ENCODE peak calls at places on chromosomes 11 and 22, in six cellular contexts. One of them, this sample, is unnamed.

GRCh38 chr11:101091781-101092180 is 37.8 kb downstream of the PGR start:
- DNase-seq in adipocyte: no peak
- DNase-seq in GM12865: no peak
- DNase-seq in CD8-positive, alpha-beta memory T cell: no peak
- DNase-seq in pancreas: no peak
- DNase-seq in choroid plexus epithelial cell: no peak
- DNase-seq in this sample: no peak

GRCh38 chr11:78535920-78536319 is 38.7 kb downstream of the NARS2 start:
- DNase-seq in choroid plexus epithelial cell: peak
- DNase-seq in CD8-positive, alpha-beta memory T cell: no peak
- DNase-seq in adipocyte: no peak
- DNase-seq in pancreas: no peak
- DNase-seq in GM12865: no peak
- DNase-seq in this sample: no peak

GRCh38 chr22:33918676-33919590 is 1.3 kb downstream of the LARGE1 start:
- DNase-seq in GM12865: no peak
- DNase-seq in choroid plexus epithelial cell: peak
- DNase-seq in CD8-positive, alpha-beta memory T cell: no peak
- DNase-seq in adipocyte: peak
- DNase-seq in pancreas: no peak
- DNase-seq in this sample: no peak

GRCh38 chr11:45366196-45366595 is 80.1 kb upstream of the SYT13 start:
- DNase-seq in pancreas: no peak
- DNase-seq in GM12865: no peak
- DNase-seq in adipocyte: no peak
- DNase-seq in choroid plexus epithelial cell: no peak
- DNase-seq in CD8-positive, alpha-beta memory T cell: no peak
- DNase-seq in this sample: no peak

GRCh38 chr11:111422494-111423249 is 43.6 kb upstream of the POU2AF1 start:
- DNase-seq in CD8-positive, alpha-beta memory T cell: no peak
- DNase-seq in GM12865: peak
- DNase-seq in choroid plexus epithelial cell: peak
- DNase-seq in pancreas: peak
- DNase-seq in adipocyte: peak
- DNase-seq in this sample: no peak

GRCh38 chr11:17540807-17541206 is 3.4 kb downstream of the USH1C start:
- DNase-seq in GM12865: no peak
- DNase-seq in choroid plexus epithelial cell: no peak
- DNase-seq in adipocyte: no peak
- DNase-seq in CD8-positive, alpha-beta memory T cell: no peak
- DNase-seq in pancreas: no peak
- DNase-seq in this sample: no peak

GRCh38 chr22:42073568-42074152 is 388 bp upstream of the PHETA2 start:
- DNase-seq in choroid plexus epithelial cell: no peak
- DNase-seq in CD8-positive, alpha-beta memory T cell: no peak
- DNase-seq in adipocyte: no peak
- DNase-seq in pancreas: no peak
- DNase-seq in GM12865: no peak
- DNase-seq in this sample: no peak

GRCh38 chr11:30758012-30758411 is 171.9 kb upstream of the MPPED2 start:
- DNase-seq in pancreas: no peak
- DNase-seq in GM12865: no peak
- DNase-seq in adipocyte: no peak
- DNase-seq in CD8-positive, alpha-beta memory T cell: no peak
- DNase-seq in choroid plexus epithelial cell: no peak
- DNase-seq in this sample: no peak

GRCh38 chr11:57792060-57792541 is 30.5 kb downstream of the CTNND1 start:
- DNase-seq in choroid plexus epithelial cell: peak
- DNase-seq in adipocyte: no peak
- DNase-seq in GM12865: peak
- DNase-seq in pancreas: no peak
- DNase-seq in CD8-positive, alpha-beta memory T cell: peak
- DNase-seq in this sample: peak

GRCh38 chr11:76776472-76776871 is 6.7 kb upstream of the TSKU start:
- DNase-seq in CD8-positive, alpha-beta memory T cell: no peak
- DNase-seq in choroid plexus epithelial cell: no peak
- DNase-seq in GM12865: no peak
- DNase-seq in adipocyte: no peak
- DNase-seq in pancreas: no peak
- DNase-seq in this sample: no peak
- H3K4me3 ChIP-seq in CD8-positive, alpha-beta memory T cell: no peak
- H3K4me3 ChIP-seq in choroid plexus epithelial cell: no peak
- H3K4me3 ChIP-seq in GM12865: no peak
- H3K4me3 ChIP-seq in adipocyte: no peak
- H3K4me3 ChIP-seq in pancreas: no peak
- H3K4me3 ChIP-seq in this sample: no peak

GRCh38 chr22:35229865-35230264 is 27.4 kb upstream of the HMGXB4 start:
- DNase-seq in choroid plexus epithelial cell: no peak
- DNase-seq in GM12865: peak
- DNase-seq in pancreas: no peak
- DNase-seq in CD8-positive, alpha-beta memory T cell: no peak
- DNase-seq in adipocyte: no peak
- DNase-seq in this sample: no peak
- H3K4me3 ChIP-seq in choroid plexus epithelial cell: no peak
- H3K4me3 ChIP-seq in GM12865: peak
- H3K4me3 ChIP-seq in pancreas: no peak
- H3K4me3 ChIP-seq in CD8-positive, alpha-beta memory T cell: no peak
- H3K4me3 ChIP-seq in adipocyte: no peak
- H3K4me3 ChIP-seq in this sample: no peak

DNA sequence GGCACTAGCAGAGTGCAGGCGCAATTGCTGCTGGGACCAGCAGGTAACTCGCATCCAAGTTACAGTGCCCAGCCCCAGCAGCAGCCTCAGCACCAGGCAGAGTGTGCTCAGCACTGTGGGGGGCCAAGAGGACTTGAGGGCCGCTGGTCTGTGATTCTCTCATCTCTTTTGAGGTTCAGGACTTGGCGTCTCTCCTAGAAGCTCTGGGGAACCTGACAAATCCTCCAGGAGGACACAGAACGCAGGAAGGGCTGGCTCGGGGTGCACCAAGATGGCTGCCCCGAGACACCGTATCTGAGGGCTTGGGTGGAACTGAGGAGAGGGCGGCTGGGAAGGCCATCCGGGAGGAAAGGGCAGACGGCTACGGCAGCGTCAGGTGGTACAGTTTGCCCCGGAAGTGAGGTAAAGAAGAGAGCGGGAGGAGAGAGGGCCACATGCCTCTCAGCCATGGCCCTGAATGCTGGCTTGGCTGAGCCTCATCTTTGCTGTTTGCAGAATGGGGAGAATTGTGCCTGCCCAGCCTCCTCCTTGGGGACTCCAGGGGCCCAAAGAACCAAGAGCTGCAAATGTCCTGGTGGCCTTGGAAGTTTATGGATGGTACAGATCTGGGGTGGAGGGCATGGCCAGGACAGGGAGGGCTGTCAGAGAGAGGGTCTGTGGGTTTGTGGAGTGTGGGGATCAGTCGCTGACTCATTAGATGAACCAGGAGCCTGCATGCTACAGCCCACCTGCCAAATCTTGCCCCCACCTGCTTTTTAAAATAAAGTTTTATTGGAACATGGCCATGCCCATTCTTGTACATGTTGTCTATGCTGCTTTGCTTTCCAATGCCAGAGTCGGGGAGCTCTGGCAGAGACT is 78.0 kb downstream of the MYEOV start:
- DNase-seq in choroid plexus epithelial cell: no peak
- DNase-seq in CD8-positive, alpha-beta memory T cell: no peak
- DNase-seq in adipocyte: no peak
- DNase-seq in GM12865: no peak
- DNase-seq in pancreas: no peak
- DNase-seq in this sample: no peak
- H3K4me3 ChIP-seq in choroid plexus epithelial cell: no peak
- H3K4me3 ChIP-seq in CD8-positive, alpha-beta memory T cell: no peak
- H3K4me3 ChIP-seq in adipocyte: no peak
- H3K4me3 ChIP-seq in GM12865: no peak
- H3K4me3 ChIP-seq in pancreas: no peak
- H3K4me3 ChIP-seq in this sample: no peak

GRCh38 chr11:60124802-60125432 is 36.5 kb downstream of the MS4A2 start:
- DNase-seq in adipocyte: no peak
- DNase-seq in GM12865: no peak
- DNase-seq in pancreas: no peak
- DNase-seq in choroid plexus epithelial cell: no peak
- DNase-seq in CD8-positive, alpha-beta memory T cell: no peak
- DNase-seq in this sample: no peak
- H3K4me3 ChIP-seq in adipocyte: no peak
- H3K4me3 ChIP-seq in GM12865: no peak
- H3K4me3 ChIP-seq in pancreas: no peak
- H3K4me3 ChIP-seq in choroid plexus epithelial cell: no peak
- H3K4me3 ChIP-seq in CD8-positive, alpha-beta memory T cell: no peak
- H3K4me3 ChIP-seq in this sample: no peak

GRCh38 chr11:47551086-47551485 is 1.8 kb downstream of the CELF1 start:
- DNase-seq in adipocyte: peak
- DNase-seq in CD8-positive, alpha-beta memory T cell: no peak
- DNase-seq in GM12865: peak
- DNase-seq in pancreas: no peak
- DNase-seq in choroid plexus epithelial cell: peak
- DNase-seq in this sample: no peak

GRCh38 chr11:47552581-47553416 is at the start of gene CELF1:
- DNase-seq in CD8-positive, alpha-beta memory T cell: peak
- DNase-seq in pancreas: peak
- DNase-seq in GM12865: peak
- DNase-seq in adipocyte: peak
- DNase-seq in choroid plexus epithelial cell: peak
- DNase-seq in this sample: peak

GRCh38 chr11:47553417-47553746 is 450 bp upstream of the CELF1 start:
- DNase-seq in pancreas: no peak
- DNase-seq in choroid plexus epithelial cell: peak
- DNase-seq in CD8-positive, alpha-beta memory T cell: no peak
- DNase-seq in GM12865: no peak
- DNase-seq in adipocyte: no peak
- DNase-seq in this sample: no peak

GRCh38 chr11:47552086-47552580 is 799 bp downstream of the CELF1 start:
- DNase-seq in GM12865: peak
- DNase-seq in pancreas: peak
- DNase-seq in CD8-positive, alpha-beta memory T cell: peak
- DNase-seq in choroid plexus epithelial cell: peak
- DNase-seq in adipocyte: peak
- DNase-seq in this sample: no peak

DNA sequence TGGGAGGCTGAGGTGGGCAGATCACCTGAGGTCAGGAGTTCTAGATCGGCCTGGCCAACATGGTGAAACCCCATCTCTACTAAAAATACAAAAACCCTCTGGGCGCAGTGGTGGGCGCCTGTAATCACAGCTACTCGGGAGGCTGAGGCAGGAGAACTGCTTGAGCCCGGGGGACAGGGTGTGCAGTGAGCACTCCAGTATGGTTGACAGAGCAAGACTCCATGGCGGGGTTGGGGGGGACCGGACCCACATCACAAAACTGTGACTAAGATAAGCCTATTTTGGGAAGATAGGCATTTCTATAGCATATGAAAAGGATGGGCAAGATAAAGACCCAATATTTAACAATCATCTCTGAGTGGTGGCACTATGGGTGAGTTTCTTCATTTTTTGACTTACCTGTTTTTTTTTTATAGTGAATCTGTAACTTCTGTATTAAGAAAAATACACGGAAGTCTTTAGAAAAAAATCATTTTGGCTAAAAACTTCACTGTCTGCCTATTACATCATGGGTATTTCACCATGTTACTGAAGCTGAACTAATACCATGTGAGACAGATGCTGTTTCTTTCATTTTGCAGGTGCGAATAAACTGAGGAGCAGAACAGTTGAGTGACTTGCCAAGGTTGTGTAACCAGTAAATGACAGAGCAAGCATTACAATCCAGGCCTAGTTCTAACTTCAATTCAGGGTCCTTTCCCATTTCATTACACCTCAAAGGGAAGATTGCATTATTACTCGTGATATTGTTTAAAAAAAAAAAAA is 2.5 kb downstream of the CELF1 start:
- DNase-seq in choroid plexus epithelial cell: peak
- DNase-seq in GM12865: no peak
- DNase-seq in CD8-positive, alpha-beta memory T cell: no peak
- DNase-seq in adipocyte: peak
- DNase-seq in pancreas: no peak
- DNase-seq in this sample: no peak
- H3K4me3 ChIP-seq in choroid plexus epithelial cell: no peak
- H3K4me3 ChIP-seq in GM12865: peak
- H3K4me3 ChIP-seq in CD8-positive, alpha-beta memory T cell: peak
- H3K4me3 ChIP-seq in adipocyte: peak
- H3K4me3 ChIP-seq in pancreas: peak
- H3K4me3 ChIP-seq in this sample: no peak

GRCh38 chr11:64353101-64353738 is 5.7 kb upstream of the RPS6KA4 start:
- DNase-seq in choroid plexus epithelial cell: no peak
- DNase-seq in CD8-positive, alpha-beta memory T cell: no peak
- DNase-seq in GM12865: no peak
- DNase-seq in pancreas: no peak
- DNase-seq in adipocyte: no peak
- DNase-seq in this sample: no peak

GRCh38 chr11:64356498-64357411 is 2.2 kb upstream of the RPS6KA4 start:
- DNase-seq in GM12865: peak
- DNase-seq in adipocyte: peak
- DNase-seq in pancreas: peak
- DNase-seq in CD8-positive, alpha-beta memory T cell: no peak
- DNase-seq in choroid plexus epithelial cell: peak
- DNase-seq in this sample: no peak

GRCh38 chr11:64357446-64357845 is 1.5 kb upstream of the RPS6KA4 start:
- DNase-seq in adipocyte: no peak
- DNase-seq in pancreas: no peak
- DNase-seq in choroid plexus epithelial cell: no peak
- DNase-seq in CD8-positive, alpha-beta memory T cell: no peak
- DNase-seq in GM12865: no peak
- DNase-seq in this sample: no peak

GRCh38 chr11:64353761-64354506 is 5.0 kb upstream of the RPS6KA4 start:
- DNase-seq in pancreas: no peak
- DNase-seq in choroid plexus epithelial cell: no peak
- DNase-seq in GM12865: no peak
- DNase-seq in adipocyte: no peak
- DNase-seq in CD8-positive, alpha-beta memory T cell: no peak
- DNase-seq in this sample: no peak

DNA sequence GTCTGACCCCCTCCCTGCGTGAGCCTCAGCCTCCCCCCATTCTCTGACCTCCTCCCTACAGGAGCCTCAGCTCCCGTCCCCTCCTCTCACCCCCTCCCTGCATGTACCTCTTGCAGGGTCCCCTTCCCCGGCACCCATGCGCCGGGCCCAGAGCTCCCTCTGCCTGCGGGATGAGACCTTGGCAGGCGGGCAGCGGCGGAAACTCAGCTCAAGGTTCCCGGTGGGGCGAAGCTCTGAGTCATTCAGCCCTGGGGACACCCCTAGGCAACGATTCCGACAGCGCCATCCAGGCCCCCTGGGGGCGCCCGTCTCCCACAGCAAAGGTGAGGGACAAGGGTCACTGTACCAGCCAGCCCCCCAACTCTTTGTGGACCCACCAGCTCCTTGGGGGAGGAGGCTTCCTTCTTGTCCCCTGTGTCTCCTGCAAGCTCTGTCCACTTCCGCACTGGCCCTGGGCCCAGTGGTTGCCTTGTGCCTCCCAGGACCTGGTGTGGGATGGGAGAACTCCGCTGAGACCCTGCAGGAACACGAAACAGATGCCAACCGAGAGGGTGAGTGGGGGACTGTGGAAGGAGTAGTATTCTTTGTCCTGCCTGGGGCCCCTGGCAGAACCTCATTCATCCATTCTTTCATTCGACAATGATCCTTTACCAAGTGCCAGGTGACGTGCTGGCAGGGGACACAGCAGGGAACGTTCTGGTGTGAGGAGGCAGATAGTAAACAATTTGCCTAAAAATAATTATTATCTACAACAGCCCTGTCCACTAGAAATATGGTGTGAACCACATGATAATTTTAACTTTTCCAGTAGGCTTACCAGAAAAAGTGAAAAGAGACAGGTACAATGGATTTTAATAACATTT is 3.7 kb upstream of the RPS6KA4 start:
- DNase-seq in pancreas: peak
- DNase-seq in GM12865: peak
- DNase-seq in adipocyte: peak
- DNase-seq in CD8-positive, alpha-beta memory T cell: no peak
- DNase-seq in choroid plexus epithelial cell: peak
- DNase-seq in this sample: peak
- H3K4me3 ChIP-seq in pancreas: peak
- H3K4me3 ChIP-seq in GM12865: no peak
- H3K4me3 ChIP-seq in adipocyte: peak
- H3K4me3 ChIP-seq in CD8-positive, alpha-beta memory T cell: no peak
- H3K4me3 ChIP-seq in choroid plexus epithelial cell: peak
- H3K4me3 ChIP-seq in this sample: peak

GRCh38 chr11:6320411-6321207 is at the start of gene CAVIN3:
- DNase-seq in CD8-positive, alpha-beta memory T cell: no peak
- DNase-seq in choroid plexus epithelial cell: peak
- DNase-seq in adipocyte: peak
- DNase-seq in GM12865: peak
- DNase-seq in pancreas: peak
- DNase-seq in this sample: peak
- H3K4me3 ChIP-seq in CD8-positive, alpha-beta memory T cell: no peak
- H3K4me3 ChIP-seq in choroid plexus epithelial cell: peak
- H3K4me3 ChIP-seq in adipocyte: peak
- H3K4me3 ChIP-seq in GM12865: peak
- H3K4me3 ChIP-seq in pancreas: peak
- H3K4me3 ChIP-seq in this sample: peak